ENCODE peak calls at places on chromosomes 3 and 15, in six cellular contexts. P is endothelial cell of umbilical vein, A is HepG2, K is WTC11, F is K562, X is H1. Q is an unnamed sample.

GRCh38 chr3:8497582-8497981 is 4.0 kb upstream of the LMCD1 start:
- DNase-seq in P (no peak), A (peak), K (no peak), F (no peak), X (no peak), Q (peak)

GRCh38 chr3:37116998-37117397 is 57.4 kb downstream of the LRRFIP2 start:
- DNase-seq in P (no peak), A (no peak), K (no peak), F (no peak), X (no peak), Q (no peak)

GRCh38 chr15:50181983-50182232 is at the start of gene SLC27A2:
- DNase-seq in P (no peak), A (no peak), K (peak), F (peak), X (no peak), Q (peak)

GRCh38 chr3:29181149-29181780 is 99.6 kb upstream of the RBMS3 start:
- DNase-seq in P (no peak), A (peak), K (no peak), F (no peak), X (no peak), Q (no peak)

GRCh38 chr3:58008140-58009025 is at the start of gene FLNB:
- DNase-seq in P (peak), A (peak), K (peak), F (peak), X (peak), Q (peak)

GRCh38 chr3:57354768-57355167 is 62.3 kb upstream of the ASB14 start:
- DNase-seq in P (no peak), A (no peak), K (no peak), F (no peak), X (no peak), Q (no peak)

GRCh38 chr3:13073042-13073906 is at the start of gene IQSEC1:
- DNase-seq in P (no peak), A (no peak), K (peak), F (peak), X (peak), Q (no peak)

GRCh38 chr3:14565791-14566588 is 25.8 kb upstream of the GRIP2 start:
- DNase-seq in P (no peak), A (no peak), K (no peak), F (no peak), X (no peak), Q (no peak)

GRCh38 chr3:134094491-134094890 is 64.8 kb upstream of the SLCO2A1 start:
- DNase-seq in P (no peak), A (no peak), K (no peak), F (no peak), X (no peak), Q (no peak)

DNA sequence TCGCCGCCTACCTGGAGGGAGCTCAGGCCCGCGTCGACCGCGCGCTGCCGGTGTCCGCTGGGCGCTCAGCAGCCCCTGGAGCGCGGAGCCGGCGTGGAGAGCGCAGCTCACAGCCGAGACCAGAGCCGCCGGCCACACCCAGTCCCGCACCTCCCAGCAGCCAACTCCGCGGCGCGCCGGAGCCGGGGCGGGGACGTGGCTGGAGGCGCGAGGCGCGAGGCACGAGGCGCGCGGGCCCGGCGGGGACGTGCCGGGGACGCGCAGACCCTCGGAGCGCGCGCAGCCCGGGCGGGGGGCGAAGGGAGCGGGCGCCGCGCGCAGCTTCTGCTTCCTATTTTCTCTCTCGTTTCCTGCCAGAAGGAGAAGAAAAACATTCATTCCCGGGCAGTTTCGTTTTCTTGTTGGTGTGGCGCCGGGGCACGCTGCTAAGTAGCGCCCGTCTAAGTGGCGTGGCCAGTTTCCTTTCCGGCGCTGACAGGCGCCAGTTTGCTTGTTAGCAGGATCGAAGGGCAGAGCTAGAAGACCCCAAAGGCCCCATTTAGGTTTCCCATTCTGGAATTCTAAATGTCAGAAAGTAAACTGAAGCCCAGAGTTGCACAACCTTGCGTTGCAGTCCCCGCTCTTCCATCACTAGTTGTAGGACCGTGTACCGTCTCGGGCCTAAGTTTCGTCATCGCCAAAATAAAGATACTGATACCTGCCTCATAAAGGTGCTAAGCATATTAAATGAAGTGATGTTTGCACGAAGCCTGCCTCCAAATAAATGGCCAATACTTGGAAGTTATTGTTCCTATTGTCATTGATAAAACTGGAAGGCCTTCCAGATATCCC is at the start of gene GNB4:
- DNase-seq in P (peak), A (no peak), K (peak), F (peak), X (peak), Q (peak)
- TF ChIP-seq JUN in P (no peak), A (no peak), K (peak), F (peak), X (no peak), Q (no peak)

GRCh38 chr3:187021748-187022402 is 91.5 kb downstream of the ST6GAL1 start:
- DNase-seq in P (no peak), A (no peak), K (no peak), F (no peak), X (peak), Q (no peak)

GRCh38 chr3:187019542-187020072 is 89.3 kb downstream of the ST6GAL1 start:
- DNase-seq in P (no peak), A (peak), K (no peak), F (no peak), X (no peak), Q (no peak)

GRCh38 chr3:187022403-187023029 is 92.2 kb downstream of the ST6GAL1 start:
- DNase-seq in P (no peak), A (no peak), K (no peak), F (peak), X (peak), Q (no peak)

GRCh38 chr3:187017511-187018230 is 87.3 kb downstream of the ST6GAL1 start:
- DNase-seq in P (peak), A (no peak), K (no peak), F (no peak), X (peak), Q (no peak)

GRCh38 chr3:187020376-187020775 is 90.0 kb downstream of the ST6GAL1 start:
- DNase-seq in P (no peak), A (no peak), K (no peak), F (no peak), X (peak), Q (no peak)
- TF ChIP-seq JUN in P (no peak), A (no peak), K (no peak), F (no peak), X (no peak), Q (no peak)

DNA sequence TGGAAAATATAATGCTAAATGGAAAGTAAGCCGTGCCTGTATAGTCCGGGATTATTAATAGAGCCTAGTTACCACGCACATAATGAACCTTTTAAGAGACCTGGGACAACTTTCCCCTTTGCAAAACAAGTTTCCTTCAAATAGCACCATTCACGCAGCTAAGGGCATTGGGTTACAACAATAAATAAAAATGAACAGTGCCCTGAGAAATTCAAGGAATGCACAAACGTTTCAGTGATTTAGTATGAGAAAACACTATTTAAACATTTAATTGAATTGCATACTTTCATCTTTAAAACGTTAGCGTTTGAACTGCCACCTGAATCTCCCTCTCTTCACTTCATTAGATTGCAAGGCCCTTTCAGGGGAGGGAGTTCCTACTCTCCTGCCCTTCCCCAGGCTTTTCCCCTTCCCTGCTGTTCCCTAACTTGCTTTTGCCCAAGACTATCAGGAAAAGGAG is 46.3 kb downstream of the SMAD6 start:
- DNase-seq in P (peak), A (no peak), K (no peak), F (no peak), X (no peak), Q (no peak)
- TF ChIP-seq JUN in P (peak), A (no peak), K (no peak), F (no peak), X (no peak), Q (peak)

DNA sequence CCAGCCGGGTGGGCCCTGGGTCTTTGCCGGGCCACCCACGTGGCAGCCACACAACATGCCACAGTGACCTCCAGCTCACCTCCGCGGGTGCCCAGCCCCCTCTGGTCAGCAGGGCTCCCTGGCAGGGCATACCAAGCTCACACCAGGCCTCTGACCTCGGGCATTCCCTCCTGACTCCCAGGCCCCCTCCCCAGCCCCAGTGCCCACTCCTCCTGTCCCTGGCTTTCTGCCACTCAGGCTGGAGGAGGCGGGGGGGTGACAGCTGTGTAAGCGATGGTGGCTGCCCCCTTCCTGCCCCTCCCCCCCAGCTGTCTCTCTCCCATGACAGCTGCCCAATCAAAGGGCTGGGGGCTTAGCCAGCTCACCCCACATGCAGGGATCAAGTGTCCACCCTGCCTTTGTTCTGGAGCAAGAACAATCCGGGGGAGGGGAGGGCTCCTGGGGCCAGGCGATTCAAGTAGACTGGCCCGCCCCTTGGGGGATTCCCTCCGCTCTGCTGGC is 3.3 kb downstream of the PCBP4 start:
- DNase-seq in P (no peak), A (no peak), K (peak), F (no peak), X (no peak), Q (no peak)
- TF ChIP-seq JUN in P (no peak), A (no peak), K (no peak), F (no peak), X (no peak), Q (no peak)